ENCODE peak calls at places on chromosomes 1 and 21, in eight cellular contexts. G is HCEC 1CT; D is amniotic stem cell; U is HEK293T; Q is heart left ventricle; I is NCI-H1048; E is GF-D8; P is CD8-positive, alpha-beta memory T cell. H is an unnamed sample.

GRCh38 chr1:151898519-151898991 is 10.8 kb downstream of the THEM4 start:
- DNase-seq in G (no peak), D (no peak), U (no peak), Q (no peak), I (no peak), E (no peak), P (peak; percentile 81), H (no peak)

GRCh38 chr1:53309802-53310201 is 18.1 kb downstream of the LRP8 start:
- DNase-seq in G (no peak), D (no peak), U (no peak), Q (no peak), I (no peak), E (no peak), P (no peak), H (no peak)

GRCh38 chr21:42833439-42833815 is 45.9 kb downstream of the WDR4 start:
- DNase-seq in G (no peak), D (no peak), U (peak; percentile 70), Q (no peak), I (no peak), E (no peak), P (peak; percentile 56), H (no peak)

GRCh38 chr1:234502785-234503184 is 23.8 kb upstream of the TARBP1 start:
- DNase-seq in G (no peak), D (no peak), U (no peak), Q (no peak), I (no peak), E (no peak), P (no peak), H (no peak)

GRCh38 chr1:156574039-156574633 is 1.8 kb upstream of the IQGAP3 start:
- DNase-seq in G (no peak), D (no peak), U (no peak), Q (no peak), I (no peak), E (no peak), P (no peak), H (no peak)

GRCh38 chr1:37989381-37989930 is 366 bp downstream of the SF3A3 start:
- DNase-seq in G (no peak), D (no peak), U (no peak), Q (no peak), I (no peak), E (peak; percentile 37), P (no peak), H (peak; percentile 46)

GRCh38 chr1:205920159-205920558 is 23.1 kb downstream of the SLC26A9 start:
- DNase-seq in G (no peak), D (no peak), U (no peak), Q (peak; percentile 71), I (no peak), E (no peak), P (no peak), H (peak; percentile 1)

GRCh38 chr21:16071082-16071481 is 341.3 kb downstream of the USP25 start:
- DNase-seq in G (no peak), D (no peak), U (no peak), Q (no peak), I (no peak), E (no peak), P (no peak), H (no peak)

GRCh38 chr1:41502912-41503311 is 18.4 kb upstream of the EDN2 start:
- DNase-seq in G (no peak), D (no peak), U (no peak), Q (no peak), I (no peak), E (no peak), P (no peak), H (no peak)

GRCh38 chr1:200374569-200375312 is 35.1 kb downstream of the ZNF281 start:
- DNase-seq in G (peak; percentile 40), D (no peak), U (no peak), Q (no peak), I (no peak), E (no peak), P (no peak), H (no peak)

GRCh38 chr21:41583274-41583790 is 75.4 kb upstream of the TMPRSS2 start:
- DNase-seq in G (no peak), D (no peak), U (no peak), Q (no peak), I (no peak), E (no peak), P (no peak), H (no peak)

GRCh38 chr1:66539491-66539890 is 5.5 kb downstream of the SGIP1 start:
- DNase-seq in G (no peak), D (no peak), U (no peak), Q (no peak), I (no peak), E (no peak), P (no peak), H (no peak)